ENCODE peak calls at places on chromosomes 1 and 21, in seven cellular contexts. U is activated CD4-positive, CD25-positive, alpha-beta regulatory T cell; S is EL; Q is KG1; B is neural crest cell; R is amniotic stem cell; N is heart right ventricle. A is an unnamed sample.

GRCh38 chr21:24941316-24942185 is 665.7 kb downstream of the MRPL39 start:
- DNase-seq in S (no peak), R (no peak), N (no peak), B (no peak), U (no peak), Q (no peak), A (no peak)

GRCh38 chr21:44533121-44533890 is 6.7 kb downstream of the KRTAP10-1 start:
- DNase-seq in B (no peak), U (no peak), N (no peak), S (no peak), R (no peak), Q (no peak), A (no peak)

GRCh38 chr21:25170681-25171080 is 436.6 kb downstream of the MRPL39 start:
- DNase-seq in U (no peak), R (no peak), N (no peak), S (no peak), B (no peak), Q (no peak), A (no peak)

GRCh38 chr1:155176544-155177071 is 3.0 kb downstream of the TRIM46 start:
- DNase-seq in N (peak), R (peak), Q (peak), B (peak), S (peak), U (peak), A (no peak)

GRCh38 chr1:33985656-33986055 is 121.8 kb downstream of the HMGB4 start:
- DNase-seq in N (peak), Q (no peak), R (no peak), U (no peak), B (no peak), S (no peak), A (no peak)

GRCh38 chr1:75559141-75559540 is 51.8 kb downstream of the SLC44A5 start:
- DNase-seq in Q (no peak), U (no peak), N (no peak), S (no peak), B (no peak), R (no peak), A (no peak)

GRCh38 chr1:184890539-184890973 is 83.8 kb downstream of the NIBAN1 start:
- DNase-seq in R (no peak), U (no peak), N (no peak), S (peak), Q (no peak), B (no peak), A (no peak)

GRCh38 chr1:84724128-84724860 is 34.0 kb upstream of the SSX2IP start:
- DNase-seq in R (no peak), B (no peak), Q (no peak), N (no peak), S (no peak), U (peak), A (no peak)

GRCh38 chr21:32597205-32597604 is 11.9 kb upstream of the TCP10L start:
- DNase-seq in N (no peak), R (peak), Q (no peak), U (no peak), S (peak), B (no peak), A (peak)

GRCh38 chr1:164296172-164296571 is 262.8 kb upstream of the PBX1 start:
- DNase-seq in U (no peak), R (no peak), N (peak), B (no peak), S (no peak), Q (no peak), A (no peak)

GRCh38 chr1:66519988-66520387 is 14.0 kb upstream of the SGIP1 start:
- DNase-seq in Q (no peak), S (no peak), N (no peak), U (no peak), R (no peak), B (no peak), A (no peak)

GRCh38 chr1:182120411-182121258 is 59.1 kb upstream of the ZNF648 start:
- DNase-seq in B (no peak), N (peak), S (no peak), U (no peak), R (no peak), Q (no peak), A (no peak)

GRCh38 chr1:43603004-43603403 is 46.9 kb upstream of the KDM4A start:
- DNase-seq in U (no peak), Q (no peak), B (no peak), N (no peak), R (no peak), S (no peak), A (peak)

GRCh38 chr1:244603498-244603897 is 49.4 kb upstream of the DESI2 start:
- DNase-seq in U (no peak), N (no peak), B (no peak), S (peak), R (peak), Q (no peak), A (no peak)

GRCh38 chr1:160214481-160215140 is 9.4 kb downstream of the PEA15 start:
- DNase-seq in S (no peak), Q (no peak), B (no peak), R (no peak), U (no peak), N (no peak), A (no peak)

GRCh38 chr1:101995984-101996731 is 568 bp downstream of the OLFM3 start:
- DNase-seq in N (no peak), S (no peak), R (no peak), B (no peak), U (no peak), Q (no peak), A (no peak)

GRCh38 chr1:182761396-182762395 is 27.9 kb upstream of the NPL start:
- DNase-seq in U (no peak), Q (no peak), N (no peak), S (peak), R (no peak), B (no peak), A (no peak)

GRCh38 chr1:239387304-239388231 is 1.2 kb downstream of the CHRM3 start:
- DNase-seq in S (peak), B (peak), Q (peak), N (no peak), U (no peak), R (no peak), A (no peak)

GRCh38 chr1:156677616-156678596 is 699 bp upstream of the NES start:
- DNase-seq in S (peak), B (peak), N (peak), Q (peak), U (no peak), R (no peak), A (no peak)

GRCh38 chr21:42837421-42838211 is 41.7 kb downstream of the WDR4 start:
- DNase-seq in U (no peak), S (no peak), N (no peak), Q (no peak), R (no peak), B (no peak), A (no peak)

A was measured in keratinocyte.